ENCODE peak calls at places on chromosomes 13 and 19, in ten cellular contexts. Q, T, P, R, W, A, M, Z, I and S are unnamed samples.

GRCh38 chr13:33787051-33787591 is 30.8 kb upstream of the RFC3 start:
- DNase-seq in Q (peak; percentile 13), T (no peak), P (no peak), R (peak; percentile 17), W (no peak), A (no peak), M (peak; percentile 3), Z (peak; percentile 28), I (peak; percentile 54), S (no peak)

GRCh38 chr13:59545007-59545406 is 618.7 kb downstream of the DIAPH3 start:
- DNase-seq in Q (no peak), T (peak; percentile 25), P (no peak), R (no peak), W (no peak), A (no peak), M (no peak), Z (no peak), I (no peak), S (no peak)

GRCh38 chr13:47478985-47479384 is 522.1 kb downstream of the SUCLA2 start:
- DNase-seq in Q (no peak), T (no peak), P (no peak), R (no peak), W (peak; percentile 29), A (no peak), M (no peak), Z (no peak), I (peak; percentile 18), S (no peak)

GRCh38 chr19:54248016-54248601 is 5.5 kb upstream of the LILRA6 start:
- DNase-seq in Q (no peak), T (no peak), P (peak; percentile 11), R (no peak), W (no peak), A (peak; percentile 38), M (peak; percentile 38), Z (no peak), I (peak; percentile 40), S (no peak)

GRCh38 chr13:105518086-105518485 is 1017.4 kb downstream of the EFNB2 start:
- DNase-seq in Q (peak; percentile 5), T (no peak), P (no peak), R (no peak), W (no peak), A (no peak), M (no peak), Z (no peak), I (peak; percentile 62), S (no peak)

GRCh38 chr13:59771272-59771671 is 392.5 kb downstream of the DIAPH3 start:
- DNase-seq in Q (peak; percentile 35), T (no peak), P (no peak), R (peak; percentile 40), W (no peak), A (no peak), M (no peak), Z (no peak), I (peak; percentile 50), S (no peak)

GRCh38 chr19:41223431-41224234 is 4.6 kb downstream of the AXL start:
- DNase-seq in Q (peak; percentile 85), T (peak; percentile 55), P (no peak), R (peak; percentile 85), W (no peak), A (no peak), M (no peak), Z (peak; percentile 21), I (peak; percentile 93), S (no peak)

GRCh38 chr13:80361883-80362327 is 21.0 kb upstream of the SPRY2 start:
- DNase-seq in Q (no peak), T (peak; percentile 30), P (no peak), R (no peak), W (no peak), A (peak; percentile 27), M (no peak), Z (peak; percentile 36), I (peak; percentile 39), S (no peak)

GRCh38 chr13:50161052-50161451 is 145.8 kb downstream of the KCNRG start:
- DNase-seq in Q (no peak), T (no peak), P (no peak), R (peak; percentile 22), W (no peak), A (no peak), M (no peak), Z (no peak), I (peak; percentile 24), S (no peak)